ENCODE peak calls at places on chromosomes 13 and 19, in five cellular contexts. O, D, V, M and X are unnamed samples.

GRCh38 chr13:113796948-113797676 is 38.1 kb downstream of the TMEM255B start:
- DNase-seq in O (no peak), D (no peak), V (no peak), M (no peak), X (no peak)

GRCh38 chr19:43425567-43426392 is 11.1 kb downstream of the TEX101 start:
- DNase-seq in O (peak; percentile 56), D (no peak), V (peak; percentile 18), M (no peak), X (no peak)

GRCh38 chr13:112583592-112584277 is 4.2 kb downstream of the TUBGCP3 start:
- DNase-seq in O (no peak), D (peak; percentile 64), V (no peak), M (no peak), X (no peak)

GRCh38 chr19:16850133-16850532 is 20.9 kb downstream of the SIN3B start:
- DNase-seq in O (no peak), D (no peak), V (peak; percentile 80), M (no peak), X (no peak)

GRCh38 chr13:113550453-113550852 is 34.1 kb upstream of the TFDP1 start:
- DNase-seq in O (no peak), D (no peak), V (no peak), M (peak; percentile 35), X (no peak)

GRCh38 chr13:27011661-27012060 is 159.9 kb downstream of the USP12 start:
- DNase-seq in O (no peak), D (no peak), V (no peak), M (peak; percentile 19), X (no peak)

GRCh38 chr13:43684947-43685725 is 101.6 kb downstream of the ENOX1 start:
- DNase-seq in O (no peak), D (no peak), V (no peak), M (no peak), X (no peak)

GRCh38 chr19:41205995-41206394 is 13.0 kb downstream of the CYP2S1 start:
- DNase-seq in O (no peak), D (no peak), V (no peak), M (no peak), X (no peak)

GRCh38 chr19:18603255-18603957 is 3.2 kb downstream of the CRLF1 start:
- DNase-seq in O (no peak), D (no peak), V (no peak), M (peak; percentile 74), X (no peak)

GRCh38 chr13:22883262-22883840 is 297.4 kb upstream of the SGCG start:
- DNase-seq in O (no peak), D (no peak), V (no peak), M (no peak), X (no peak)

GRCh38 chr13:113882266-113882627 is 18.4 kb upstream of the GAS6 start:
- DNase-seq in O (no peak), D (peak; percentile 49), V (no peak), M (no peak), X (peak; percentile 78)

GRCh38 chr19:30391554-30392551 is 19.7 kb downstream of the ZNF536 start:
- DNase-seq in O (no peak), D (no peak), V (no peak), M (peak; percentile 51), X (no peak)

GRCh38 chr19:19050731-19051130 is 13.1 kb upstream of the SLC25A42 start:
- DNase-seq in O (no peak), D (no peak), V (no peak), M (no peak), X (no peak)

GRCh38 chr13:100725472-100725871 is 50.9 kb upstream of the TMTC4 start:
- DNase-seq in O (no peak), D (no peak), V (no peak), M (no peak), X (no peak)

GRCh38 chr13:46383383-46383782 is 3.7 kb downstream of the RUBCNL start:
- DNase-seq in O (no peak), D (no peak), V (no peak), M (no peak), X (no peak)

GRCh38 chr13:114118086-114118762 is 14.2 kb downstream of the RASA3 start:
- DNase-seq in O (no peak), D (no peak), V (no peak), M (no peak), X (no peak)

GRCh38 chr19:38323276-38323675 is 3.6 kb downstream of the KCNK6 start:
- DNase-seq in O (no peak), D (no peak), V (no peak), M (no peak), X (no peak)

GRCh38 chr19:7356899-7357627 is 8.3 kb downstream of the ARHGEF18 start:
- DNase-seq in O (no peak), D (no peak), V (no peak), M (no peak), X (no peak)

GRCh38 chr13:32267836-32268439 is 47.2 kb downstream of the ZAR1L start:
- DNase-seq in O (peak; percentile 14), D (no peak), V (no peak), M (peak; percentile 90), X (no peak)

GRCh38 chr19:46353730-46354528 is 7.0 kb downstream of the PPP5C start:
- DNase-seq in O (no peak), D (no peak), V (no peak), M (no peak), X (peak; percentile 66)

GRCh38 chr19:7739801-7740659 is 7.3 kb downstream of the CD209 start:
- DNase-seq in O (no peak), D (no peak), V (no peak), M (no peak), X (no peak)

GRCh38 chr13:51839711-51840110 is 5.3 kb downstream of the TMEM272 start:
- DNase-seq in O (no peak), D (no peak), V (no peak), M (no peak), X (no peak)

GRCh38 chr19:48696353-48697010 is 711 bp downstream of the FUT2 start:
- DNase-seq in O (no peak), D (no peak), V (no peak), M (peak; percentile 81), X (no peak)

GRCh38 chr19:18290250-18291018 is 9.0 kb upstream of the JUND start:
- DNase-seq in O (no peak), D (no peak), V (peak; percentile 52), M (no peak), X (no peak)

GRCh38 chr13:41130356-41130755 is 2.2 kb downstream of the KBTBD6 start:
- DNase-seq in O (no peak), D (no peak), V (peak; percentile 37), M (no peak), X (no peak)

GRCh38 chr13:30145709-30146367 is 161.5 kb downstream of the KATNAL1 start:
- DNase-seq in O (no peak), D (no peak), V (no peak), M (no peak), X (no peak)

GRCh38 chr19:9406798-9407352 is 28.5 kb downstream of the ZNF266 start:
- DNase-seq in O (peak; percentile 65), D (peak; percentile 11), V (peak; percentile 92), M (no peak), X (peak; percentile 84)

GRCh38 chr19:46931197-46931596 is 70.4 kb downstream of the ARHGAP35 start:
- DNase-seq in O (no peak), D (no peak), V (no peak), M (no peak), X (no peak)

GRCh38 chr13:98822238-98822606 is 69.8 kb upstream of the SLC15A1 start:
- DNase-seq in O (no peak), D (no peak), V (peak; percentile 20), M (no peak), X (no peak)

DNA sequence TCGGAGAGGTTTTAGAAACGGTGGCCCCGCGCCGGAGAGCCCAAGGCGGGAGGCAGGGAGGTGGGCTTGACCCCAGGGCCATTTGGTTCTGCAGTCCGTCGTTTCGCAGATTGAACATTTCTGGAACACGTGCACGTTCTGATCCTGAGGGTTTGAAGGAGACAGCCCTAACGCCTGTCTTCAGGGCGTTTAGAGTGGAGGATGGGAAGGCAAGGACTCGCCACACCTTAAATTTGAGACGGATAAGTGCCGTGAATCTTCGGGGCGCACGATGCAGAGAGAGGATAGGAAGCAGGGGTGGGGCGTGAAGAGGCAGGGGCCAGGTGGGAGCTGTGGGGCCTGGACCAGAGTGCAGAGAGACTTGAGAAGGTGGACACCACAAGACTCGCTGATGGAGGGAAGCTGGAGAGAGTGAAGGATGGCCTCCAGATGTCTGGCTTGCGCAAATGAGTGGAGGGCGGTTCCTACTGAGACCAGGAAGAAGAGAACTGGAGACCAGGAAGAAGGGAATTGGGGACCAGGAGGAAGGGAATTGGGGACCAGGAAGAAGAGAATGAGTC is 804 bp upstream of the MIER2 start:
- DNase-seq in O (no peak), D (no peak), V (no peak), M (no peak), X (no peak)
- H3K4me1 ChIP-seq in O (peaks cover 18% of the 10 kb centered on the region), D (peaks cover 7% of the 10 kb centered on the region), V (peaks cover 16% of the 10 kb centered on the region), M (peaks cover 6% of the 10 kb centered on the region), X (peaks cover 41% of the 10 kb centered on the region)

DNA sequence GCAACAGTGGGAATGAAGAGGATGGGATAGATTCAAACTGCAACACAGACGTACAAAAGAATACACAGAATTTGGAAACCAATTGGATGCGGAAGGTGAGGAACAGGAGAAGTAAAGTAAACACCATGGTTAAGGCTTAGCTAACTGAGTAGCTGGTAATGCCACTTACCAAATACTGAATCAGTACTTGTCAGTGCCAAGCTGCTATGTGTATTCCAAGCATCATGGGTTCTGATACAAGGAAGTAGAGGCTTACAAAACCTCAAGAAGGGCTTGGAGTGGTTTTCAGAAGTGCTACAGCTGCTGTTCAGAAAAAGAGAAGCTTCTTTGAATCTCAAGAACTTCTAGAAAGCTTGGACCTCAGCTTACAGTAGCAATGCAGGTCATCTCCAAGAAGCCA is 35.9 kb upstream of the DCT start:
- DNase-seq in O (no peak), D (no peak), V (no peak), M (no peak), X (no peak)
- H3K27ac ChIP-seq in O (no peak overlapping the region), D (no peak overlapping the region), V (no peak overlapping the region), M (no peak overlapping the region), X (no peak overlapping the region)

DNA sequence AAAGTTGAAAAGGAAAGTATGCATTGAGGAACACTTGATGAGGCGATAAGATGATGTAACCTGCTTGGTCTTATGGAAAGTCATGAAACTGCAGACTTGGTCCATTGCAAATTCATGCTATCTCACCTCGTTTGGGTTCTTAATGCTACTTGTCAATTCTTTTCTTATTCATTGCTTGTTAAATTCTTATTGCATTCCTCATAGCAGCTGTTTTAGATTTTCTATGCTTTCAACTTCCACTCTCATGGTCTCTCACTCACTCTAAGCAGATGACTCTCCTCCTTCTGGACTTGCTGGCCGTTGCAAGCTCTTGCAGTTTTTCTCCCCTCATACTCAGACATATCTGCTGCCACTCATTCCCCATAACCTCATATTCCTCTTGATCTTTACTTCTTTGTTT is 67.8 kb upstream of the CSNK1A1L start:
- DNase-seq in O (no peak), D (no peak), V (peak; percentile 89), M (no peak), X (no peak)
- TF ChIP-seq CTCF in O (no peak), D (no peak), V (no peak), M (no peak), X (no peak)

GRCh38 chr19:10769533-10770491 is 51.9 kb downstream of the DNM2 start:
- DNase-seq in O (peak; percentile 70), D (peak; percentile 54), V (peak; percentile 26), M (no peak), X (peak; percentile 66)

GRCh38 chr19:10766681-10767201 is 48.9 kb downstream of the DNM2 start:
- DNase-seq in O (peak; percentile 68), D (no peak), V (peak; percentile 24), M (no peak), X (peak; percentile 50)

GRCh38 chr19:10768369-10768768 is 50.5 kb downstream of the DNM2 start:
- DNase-seq in O (no peak), D (no peak), V (no peak), M (no peak), X (no peak)

GRCh38 chr19:10767726-10768125 is 49.8 kb downstream of the DNM2 start:
- DNase-seq in O (no peak), D (no peak), V (no peak), M (no peak), X (no peak)

GRCh38 chr19:10768936-10769335 is 51.1 kb downstream of the DNM2 start:
- DNase-seq in O (no peak), D (no peak), V (no peak), M (no peak), X (no peak)
- H3K4me1 ChIP-seq in O (peaks cover 60% of the 10 kb centered on the region), D (peaks cover 30% of the 10 kb centered on the region), V (peaks cover 16% of the 10 kb centered on the region), M (no peaks in the 10 kb centered on the region), X (peaks cover 63% of the 10 kb centered on the region)